ENCODE peak calls at places on chromosomes 2 and 18, in ten cellular contexts. C is A549, K is IMR-90, N is testis, G is HCT116, I is uterus, Z is ovary, X is stomach, M is transverse colon, T is right lobe of liver. P is an unnamed sample. For H3K4me1, the result is how much of the 10 kb centered on the place peaks cover.

GRCh38 chr2:71498261-71498701 is 44.9 kb downstream of the DYSF start:
- DNase-seq in Z (no peak), I (no peak), G (peak), T (no peak), X (no peak), K (peak), M (no peak), N (no peak), C (peak), P (no peak)

GRCh38 chr2:120654383-120655134 is 81.1 kb upstream of the GLI2 start:
- DNase-seq in C (no peak), X (no peak), I (no peak), Z (no peak), G (no peak), N (peak), K (no peak), T (no peak), M (no peak), P (no peak)

GRCh38 chr18:49561377-49562193 is at the start of gene LIPG:
- DNase-seq in Z (peak), G (peak), I (no peak), M (peak), C (peak), K (peak), X (peak), N (peak), T (peak), P (peak)

GRCh38 chr2:202442882-202443281 is 66.8 kb downstream of the BMPR2 start:
- DNase-seq in G (no peak), K (peak), X (no peak), N (no peak), C (no peak), T (no peak), I (no peak), M (no peak), Z (no peak), P (no peak)

GRCh38 chr2:219645631-219646527 is 18.4 kb downstream of the SLC4A3 start:
- DNase-seq in Z (peak), I (no peak), T (no peak), M (no peak), K (peak), C (no peak), G (peak), X (no peak), N (no peak), P (peak)

GRCh38 chr2:33241581-33241980 is 234.9 kb upstream of the RASGRP3 start:
- DNase-seq in T (no peak), I (no peak), K (no peak), G (no peak), N (no peak), Z (no peak), M (no peak), C (no peak), X (no peak), P (no peak)

GRCh38 chr18:36212301-36212977 is 25.1 kb downstream of the MOCOS start:
- DNase-seq in I (no peak), T (no peak), K (peak), Z (peak), N (peak), C (no peak), M (no peak), G (no peak), X (no peak), P (no peak)

GRCh38 chr2:212711851-212712250 is 173.2 kb upstream of the ERBB4 start:
- DNase-seq in M (no peak), X (no peak), G (no peak), Z (no peak), C (peak), T (no peak), N (no peak), K (peak), I (no peak), P (no peak)

GRCh38 chr2:174039551-174040416 is 74.6 kb upstream of the SP3 start:
- DNase-seq in Z (peak), G (peak), T (peak), X (peak), K (peak), C (peak), I (peak), M (peak), N (peak), P (peak)

GRCh38 chr2:160051374-160051800 is 11.0 kb downstream of the PLA2R1 start:
- DNase-seq in M (no peak), Z (no peak), C (no peak), I (no peak), T (no peak), G (no peak), N (no peak), X (no peak), K (no peak), P (no peak)

GRCh38 chr2:98519851-98520250 is 75.2 kb downstream of the INPP4A start:
- DNase-seq in G (no peak), M (no peak), K (no peak), I (no peak), X (no peak), C (no peak), T (no peak), N (no peak), Z (no peak), P (no peak)

GRCh38 chr2:149733936-149734685 is 146.5 kb upstream of the MMADHC start:
- DNase-seq in K (peak), M (no peak), I (no peak), X (no peak), C (peak), N (peak), T (no peak), G (no peak), Z (no peak), P (peak)

GRCh38 chr2:84223191-84223590 is 235.9 kb downstream of the SUCLG1 start:
- DNase-seq in X (no peak), Z (no peak), K (peak), M (no peak), I (no peak), T (no peak), C (no peak), N (no peak), G (no peak), P (no peak)

GRCh38 chr18:37669991-37670534 is 104.5 kb upstream of the CELF4 start:
- DNase-seq in K (no peak), M (no peak), Z (no peak), C (no peak), G (no peak), T (no peak), N (peak), X (no peak), I (no peak), P (no peak)

GRCh38 chr2:129717560-129718128 is 261.8 kb upstream of the RAB6C start:
- DNase-seq in X (no peak), G (no peak), N (no peak), C (no peak), M (peak), Z (no peak), T (no peak), I (no peak), K (no peak), P (no peak)

GRCh38 chr18:67608909-67609308 is 92.4 kb upstream of the DSEL start:
- DNase-seq in I (no peak), C (no peak), M (no peak), Z (no peak), N (no peak), G (no peak), T (no peak), X (no peak), K (peak), P (no peak)

GRCh38 chr18:75958683-75959082 is 531.2 kb upstream of the SMIM21 start:
- DNase-seq in T (no peak), C (no peak), G (no peak), M (no peak), X (no peak), K (no peak), I (no peak), Z (no peak), N (no peak), P (no peak)

GRCh38 chr2:131483981-131484505 is 8.1 kb downstream of the TUBA3D start:
- DNase-seq in I (no peak), K (no peak), Z (no peak), M (no peak), X (no peak), N (no peak), T (no peak), C (no peak), G (no peak), P (no peak)

GRCh38 chr2:216519154-216519762 is 20.6 kb downstream of the RPL37A start:
- DNase-seq in C (peak), G (peak), Z (no peak), K (peak), I (peak), T (no peak), N (peak), X (peak), M (peak), P (peak)

GRCh38 chr2:54772110-54772509 is 48.6 kb downstream of the EML6 start:
- DNase-seq in Z (no peak), T (no peak), X (no peak), C (no peak), M (no peak), N (no peak), I (no peak), K (peak), G (peak), P (no peak)

GRCh38 chr2:7607774-7608173 is 690.6 kb downstream of the RNF144A start:
- DNase-seq in T (no peak), I (no peak), G (no peak), C (no peak), K (no peak), M (no peak), N (no peak), Z (no peak), X (no peak), P (no peak)

GRCh38 chr2:12948231-12948962 is 231.7 kb downstream of the TRIB2 start:
- DNase-seq in X (no peak), T (no peak), I (no peak), G (no peak), N (no peak), M (no peak), Z (no peak), C (no peak), K (peak), P (no peak)

GRCh38 chr2:102473020-102473419 is at the start of gene SLC9A4:
- DNase-seq in N (peak), T (no peak), M (peak), X (peak), C (peak), Z (no peak), G (peak), K (peak), I (no peak), P (peak)

GRCh38 chr2:114926303-114926702 is 483.9 kb downstream of the DPP10 start:
- DNase-seq in C (no peak), M (no peak), X (no peak), K (no peak), N (no peak), Z (no peak), T (no peak), G (no peak), I (no peak), P (no peak)

GRCh38 chr2:240205348-240205747 is 64.9 kb upstream of the OTOS start:
- DNase-seq in I (peak), M (no peak), N (no peak), C (peak), G (no peak), X (no peak), Z (no peak), T (no peak), K (peak), P (peak)

GRCh38 chr2:64492272-64492671 is 31.9 kb upstream of the AFTPH start:
- DNase-seq in K (no peak), Z (no peak), M (no peak), X (no peak), N (no peak), G (no peak), C (no peak), T (no peak), I (no peak), P (no peak)

GRCh38 chr2:241095594-241096290 is 6.3 kb downstream of the MTERF4 start:
- DNase-seq in N (peak), X (no peak), C (no peak), T (no peak), K (no peak), M (no peak), I (no peak), G (no peak), Z (no peak), P (no peak)

GRCh38 chr2:130829020-130829419 is 7.7 kb upstream of the ARHGEF4 start:
- DNase-seq in I (no peak), X (no peak), M (no peak), G (peak), T (no peak), K (peak), Z (no peak), N (no peak), C (peak), P (no peak)

GRCh38 chr18:24937624-24938285 is 414.2 kb downstream of the ZNF521 start:
- DNase-seq in G (no peak), Z (no peak), M (no peak), T (no peak), C (no peak), K (no peak), N (no peak), I (peak), X (no peak), P (no peak)

GRCh38 chr2:160516547-160517365 is 23.1 kb upstream of the RBMS1 start:
- DNase-seq in C (no peak), K (peak), G (no peak), Z (no peak), I (peak), X (no peak), N (no peak), M (no peak), T (no peak), P (no peak)

GRCh38 chr18:60146220-60146960 is 226.2 kb downstream of the MC4R start:
- DNase-seq in Z (no peak), X (no peak), M (no peak), N (no peak), K (no peak), T (no peak), I (no peak), C (no peak), G (no peak), P (no peak)

GRCh38 chr18:136433-136832 is 21.9 kb upstream of the USP14 start:
- DNase-seq in G (no peak), K (no peak), Z (no peak), I (no peak), M (peak), X (no peak), T (no peak), C (peak), N (peak), P (no peak)

GRCh38 chr2:127095784-127096183 is 11.2 kb downstream of the BIN1 start:
- DNase-seq in N (no peak), G (no peak), K (no peak), T (no peak), I (no peak), Z (peak), M (no peak), X (no peak), C (no peak), P (no peak)

GRCh38 chr2:158042666-158043065 is 59.0 kb upstream of the UPP2 start:
- DNase-seq in I (no peak), Z (no peak), T (no peak), C (no peak), M (no peak), N (no peak), G (no peak), X (no peak), K (no peak), P (no peak)

GRCh38 chr2:17617508-17617907 is 77.0 kb downstream of the VSNL1 start:
- DNase-seq in G (no peak), X (no peak), I (no peak), C (no peak), M (no peak), K (no peak), T (no peak), N (no peak), Z (no peak), P (no peak)

GRCh38 chr2:33372940-33373553 is 103.4 kb upstream of the RASGRP3 start:
- DNase-seq in N (peak), X (no peak), C (peak), Z (no peak), T (no peak), M (no peak), K (peak), I (peak), G (peak), P (no peak)

GRCh38 chr2:64876137-64876647 is 113.0 kb upstream of the SLC1A4 start:
- DNase-seq in Z (no peak), G (peak), I (peak), T (no peak), N (no peak), X (no peak), K (peak), M (peak), C (peak), P (peak)

GRCh38 chr2:26344581-26345283 is 1.2 kb upstream of the SELENOI start:
- DNase-seq in Z (no peak), T (peak), K (peak), N (peak), I (peak), C (peak), G (peak), X (no peak), M (peak), P (peak)

GRCh38 chr2:120620025-120620793 is 115.5 kb upstream of the GLI2 start:
- DNase-seq in M (no peak), G (peak), K (peak), I (no peak), X (no peak), N (no peak), C (peak), Z (no peak), T (no peak), P (no peak)

GRCh38 chr18:7895346-7895745 is 328.2 kb downstream of the PTPRM start:
- DNase-seq in C (no peak), I (no peak), N (no peak), X (no peak), G (no peak), T (no peak), M (no peak), K (no peak), Z (no peak), P (no peak)
- H3K4me1 ChIP-seq in C (half or more), I (under half), N (under half), X (under half), G (under half), T (under half), M (under half), K (under half), Z (under half), P (under half)

DNA sequence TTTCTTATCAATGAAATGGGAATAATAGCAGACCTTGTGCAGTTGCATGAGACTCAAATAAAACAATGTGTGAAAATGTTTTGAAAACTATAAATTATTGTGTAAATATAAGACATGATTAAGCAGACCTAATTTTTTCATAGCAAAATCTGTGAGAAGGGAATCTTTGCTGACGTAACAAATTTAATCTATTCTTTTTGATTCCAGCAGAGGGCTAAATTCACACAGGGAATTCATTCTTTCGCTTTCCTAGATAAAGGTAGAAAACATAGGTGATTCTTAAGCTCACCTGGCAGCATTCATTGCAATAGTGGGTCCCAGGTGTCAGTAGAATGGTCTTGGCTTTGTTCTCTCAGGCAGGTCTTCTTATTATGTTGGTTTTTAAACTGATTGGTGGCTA is 450.0 kb upstream of the GCFC2 start:
- DNase-seq in G (no peak), M (no peak), Z (no peak), X (no peak), I (no peak), K (no peak), C (no peak), N (no peak), T (no peak), P (no peak)
- TF ChIP-seq CTCF in G (no peak), M (no peak), Z (no peak), X (no peak), I (no peak), K (no peak), C (no peak), N (no peak), T (no peak), P (no peak)

DNA sequence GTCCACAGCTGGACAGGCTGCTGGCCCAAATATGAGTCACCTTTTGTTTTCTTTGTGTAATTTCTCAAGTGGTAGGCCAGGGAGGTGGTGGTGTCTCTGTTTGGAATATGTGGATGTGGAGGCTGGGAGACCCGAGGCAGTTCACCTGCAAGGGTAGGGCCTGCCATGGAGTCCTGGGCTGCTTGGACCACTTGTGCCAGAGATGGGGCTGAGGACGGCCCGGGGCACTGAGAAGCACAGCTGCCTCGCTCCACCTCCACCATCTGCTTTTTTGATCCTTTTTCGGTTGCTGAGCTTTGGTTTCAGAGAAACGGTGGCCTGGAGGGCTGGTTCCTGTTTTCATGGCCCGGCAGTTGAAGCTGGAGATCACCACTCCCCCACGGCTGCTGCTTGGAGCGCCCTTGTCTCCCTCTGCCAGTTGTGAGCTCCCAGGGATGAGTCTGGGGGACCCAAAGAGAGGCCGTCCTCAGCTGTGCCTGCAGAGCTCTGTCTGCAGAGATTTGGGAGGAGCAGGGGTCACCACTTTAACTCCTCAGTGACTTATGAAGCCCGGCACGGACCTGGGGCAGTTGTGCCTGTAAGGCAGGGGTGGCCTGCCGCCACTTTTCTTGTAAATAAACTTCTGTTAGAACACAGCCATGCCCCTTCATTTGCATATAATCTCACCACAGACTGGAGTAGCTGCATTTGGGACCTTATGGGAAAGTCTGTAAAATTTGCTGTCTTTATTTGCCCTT is 67.6 kb upstream of the MCFD2 start:
- DNase-seq in T (no peak), C (no peak), G (no peak), M (peak), X (peak), N (no peak), I (no peak), Z (no peak), K (peak), P (no peak)
- TF ChIP-seq POLR2A in T (no peak), C (no peak), G (no peak), M (no peak), X (no peak), N (no peak), I (no peak), Z (no peak), K (no peak), P (peak)

GRCh38 chr2:225429718-225430117 is 30.2 kb downstream of the NYAP2 start:
- DNase-seq in I (no peak), G (no peak), T (no peak), X (peak), Z (no peak), C (no peak), N (peak), M (no peak), K (peak), P (peak)
- H3K4me1 ChIP-seq in I (under half), G (under half), T (under half), X (under half), Z (under half), C (under half), N (under half), M (under half), K (under half), P (under half)

DNA sequence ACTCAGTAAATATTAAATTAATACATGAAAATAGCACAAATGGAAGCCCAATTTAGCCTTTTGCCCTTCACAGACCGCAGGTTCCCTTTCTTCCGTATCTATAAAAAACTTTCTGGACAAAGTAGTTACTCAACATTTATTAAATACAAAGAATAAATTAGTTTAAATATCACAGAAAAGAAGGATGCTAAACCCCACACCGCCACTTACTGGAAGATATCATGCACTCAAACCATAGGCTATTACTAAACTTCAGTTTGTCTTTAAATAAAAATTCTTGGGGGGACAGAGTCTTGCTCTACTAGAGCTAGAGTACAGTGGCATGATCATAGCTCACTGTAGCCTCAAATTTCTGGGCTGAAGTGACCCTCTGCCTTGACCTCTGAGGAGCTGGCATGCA is 120.7 kb upstream of the FHL2 start:
- DNase-seq in M (no peak), T (no peak), K (no peak), X (no peak), I (no peak), C (no peak), G (no peak), Z (no peak), N (no peak), P (no peak)
- TF ChIP-seq CTCF in M (no peak), T (no peak), K (peak), X (no peak), I (no peak), C (no peak), G (no peak), Z (no peak), N (no peak), P (no peak)

DNA sequence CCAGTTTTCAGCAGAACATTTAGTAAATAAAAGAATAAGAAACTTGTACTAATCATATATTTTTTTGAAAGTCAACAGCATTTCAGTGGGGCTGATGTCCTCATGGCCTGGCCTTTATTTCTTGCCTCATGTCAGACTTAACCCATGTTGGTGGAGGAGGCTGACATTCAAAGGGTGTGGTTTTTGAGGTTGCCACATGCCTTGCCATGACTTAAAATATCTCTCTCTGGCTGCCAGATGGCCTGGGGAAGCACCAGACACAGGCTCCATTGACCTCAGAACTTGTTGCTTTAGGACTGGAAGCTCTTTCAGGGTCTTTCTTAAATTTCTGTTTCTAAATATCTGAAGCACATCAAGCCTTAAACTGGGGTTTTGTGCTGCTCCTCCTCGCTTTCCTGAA is 32.5 kb upstream of the CD28 start:
- DNase-seq in T (no peak), X (no peak), G (no peak), C (no peak), K (no peak), M (peak), N (no peak), Z (no peak), I (no peak), P (no peak)
- TF ChIP-seq POLR2A in T (no peak), X (no peak), G (no peak), C (no peak), K (no peak), M (no peak), N (no peak), Z (no peak), I (no peak), P (no peak)